ENCODE peak calls at places on chromosomes 16 and 17, in six cellular contexts. M is MM.1S, U is PC-9, T is neural progenitor cell, I is PC-3, V is GM23338. J is an unnamed sample. For H3F3A and H3K4me1, the result is how much of the 10 kb centered on the place peaks cover.

GRCh38 chr17:6070280-6070894 is at the start of gene WSCD1:
- DNase-seq in I (peak), T (peak), V (peak), U (no peak), M (peak), J (peak)

GRCh38 chr17:57226793-57227192 is 29.5 kb upstream of the MSI2 start:
- DNase-seq in T (no peak), V (no peak), I (no peak), M (no peak), U (no peak), J (no peak)

GRCh38 chr17:34820922-34821321 is 140.3 kb downstream of the CCT6B start:
- DNase-seq in M (no peak), V (no peak), U (peak), I (peak), T (no peak), J (no peak)

GRCh38 chr16:24643489-24643888 is 86.0 kb upstream of the TNRC6A start:
- DNase-seq in V (no peak), I (no peak), T (no peak), U (no peak), M (no peak), J (no peak)

GRCh38 chr16:2337431-2338296 is 2.9 kb downstream of the ABCA3 start:
- DNase-seq in I (no peak), U (no peak), M (no peak), T (no peak), V (no peak), J (no peak)

GRCh38 chr17:30236297-30236624 is 764 bp upstream of the SLC6A4 start:
- DNase-seq in I (no peak), V (no peak), U (no peak), M (no peak), T (no peak), J (no peak)

GRCh38 chr17:41695954-41696720 is 7.5 kb downstream of the EIF1 start:
- DNase-seq in V (peak), T (peak), I (peak), U (peak), M (peak), J (peak)

GRCh38 chr16:47144559-47144877 is 773 bp upstream of the NETO2 start:
- DNase-seq in U (no peak), V (no peak), I (no peak), T (no peak), M (no peak), J (no peak)

GRCh38 chr16:71658771-71659170 is 32.8 kb downstream of the MARVELD3 start:
- DNase-seq in T (no peak), I (no peak), V (no peak), U (no peak), M (no peak), J (no peak)

GRCh38 chr16:81996664-81997529 is 14.4 kb downstream of the SDR42E1 start:
- DNase-seq in V (peak), M (no peak), I (peak), U (no peak), T (peak), J (peak)

GRCh38 chr16:70696952-70697600 is 11.2 kb upstream of the MTSS2 start:
- DNase-seq in V (no peak), M (no peak), I (peak), T (no peak), U (peak), J (no peak)

GRCh38 chr16:69618307-69618706 is 52.5 kb downstream of the NFAT5 start:
- DNase-seq in I (no peak), T (no peak), M (no peak), V (no peak), U (no peak), J (peak)

GRCh38 chr16:22848451-22848850 is 34.5 kb downstream of the HS3ST2 start:
- DNase-seq in I (no peak), M (no peak), T (no peak), U (no peak), V (peak), J (no peak)

GRCh38 chr17:77473615-77474226 is 333.0 kb downstream of the SEC14L1 start:
- DNase-seq in I (peak), V (no peak), U (no peak), T (no peak), M (peak), J (peak)

GRCh38 chr16:29737713-29738112 is 8.1 kb downstream of the C16orf54 start:
- DNase-seq in M (no peak), V (no peak), I (no peak), T (no peak), U (no peak), J (no peak)

GRCh38 chr17:46943511-46944393 is 20.8 kb downstream of the GOSR2 start:
- DNase-seq in I (peak), M (no peak), T (peak), V (peak), U (peak), J (peak)

GRCh38 chr17:74690409-74690825 is 22.3 kb downstream of the CD300LF start:
- DNase-seq in U (no peak), I (no peak), T (no peak), V (no peak), M (no peak), J (no peak)

GRCh38 chr17:13230350-13230900 is 212.6 kb upstream of the ELAC2 start:
- DNase-seq in U (no peak), I (peak), T (no peak), M (no peak), V (no peak), J (peak)

GRCh38 chr17:27469256-27469655 is 13.0 kb downstream of the KSR1 start:
- DNase-seq in V (no peak), T (no peak), U (no peak), I (no peak), M (no peak), J (no peak)

GRCh38 chr17:59501690-59502089 is 63.7 kb upstream of the DHX40 start:
- DNase-seq in T (no peak), I (no peak), U (no peak), M (no peak), V (no peak), J (no peak)

GRCh38 chr17:60598001-60598736 is 1.8 kb upstream of the PPM1D start:
- DNase-seq in U (no peak), I (no peak), T (no peak), M (no peak), V (no peak), J (no peak)

GRCh38 chr17:10041287-10041612 is 136.2 kb upstream of the RCVRN start:
- DNase-seq in T (no peak), V (no peak), M (no peak), U (no peak), I (no peak), J (no peak)

GRCh38 chr17:81867123-81867951 is 3.8 kb downstream of the ARHGDIA start:
- DNase-seq in I (peak), M (peak), T (peak), U (peak), V (peak), J (peak)

GRCh38 chr16:10080031-10080772 is 102.0 kb downstream of the GRIN2A start:
- DNase-seq in U (peak), T (no peak), I (peak), V (no peak), M (no peak), J (peak)

GRCh38 chr17:9907883-9908648 is 3.0 kb upstream of the RCVRN start:
- DNase-seq in U (no peak), I (no peak), V (no peak), T (no peak), M (no peak), J (no peak)

GRCh38 chr16:1846416-1846815 is 19.4 kb downstream of the FAHD1 start:
- DNase-seq in I (no peak), T (no peak), U (no peak), V (no peak), M (no peak), J (no peak)

GRCh38 chr17:5508855-5509254 is 22.5 kb downstream of the MIS12 start:
- DNase-seq in U (no peak), V (peak), M (no peak), T (peak), I (no peak), J (peak)

GRCh38 chr17:42163113-42163512 is 8.3 kb upstream of the RAB5C start:
- DNase-seq in U (no peak), M (no peak), T (peak), V (peak), I (no peak), J (no peak)

GRCh38 chr17:62725791-62726249 is 82.3 kb downstream of the MARCHF10 start:
- DNase-seq in T (no peak), U (peak), I (peak), V (no peak), M (no peak), J (no peak)

GRCh38 chr17:79842656-79843474 is 3.6 kb upstream of the CBX4 start:
- DNase-seq in V (peak), U (no peak), T (peak), M (no peak), I (peak), J (peak)
- TF ChIP-seq EZH2 in V (peak), U (no peak), T (peak), M (no peak), I (peak), J (peak)

GRCh38 chr16:21186326-21186691 is 25.1 kb downstream of the ZP2 start:
- DNase-seq in T (no peak), I (no peak), M (no peak), U (no peak), V (no peak), J (no peak)

GRCh38 chr16:21190013-21190412 is 21.4 kb downstream of the ZP2 start:
- DNase-seq in T (no peak), M (no peak), U (no peak), I (no peak), V (no peak), J (no peak)

GRCh38 chr16:21183995-21184394 is 25.5 kb downstream of the LDAF1 start:
- DNase-seq in I (no peak), M (no peak), U (no peak), T (no peak), V (no peak), J (no peak)

GRCh38 chr16:21184834-21185233 is 26.4 kb downstream of the LDAF1 start:
- DNase-seq in M (no peak), I (no peak), U (no peak), T (no peak), V (no peak), J (peak)

DNA sequence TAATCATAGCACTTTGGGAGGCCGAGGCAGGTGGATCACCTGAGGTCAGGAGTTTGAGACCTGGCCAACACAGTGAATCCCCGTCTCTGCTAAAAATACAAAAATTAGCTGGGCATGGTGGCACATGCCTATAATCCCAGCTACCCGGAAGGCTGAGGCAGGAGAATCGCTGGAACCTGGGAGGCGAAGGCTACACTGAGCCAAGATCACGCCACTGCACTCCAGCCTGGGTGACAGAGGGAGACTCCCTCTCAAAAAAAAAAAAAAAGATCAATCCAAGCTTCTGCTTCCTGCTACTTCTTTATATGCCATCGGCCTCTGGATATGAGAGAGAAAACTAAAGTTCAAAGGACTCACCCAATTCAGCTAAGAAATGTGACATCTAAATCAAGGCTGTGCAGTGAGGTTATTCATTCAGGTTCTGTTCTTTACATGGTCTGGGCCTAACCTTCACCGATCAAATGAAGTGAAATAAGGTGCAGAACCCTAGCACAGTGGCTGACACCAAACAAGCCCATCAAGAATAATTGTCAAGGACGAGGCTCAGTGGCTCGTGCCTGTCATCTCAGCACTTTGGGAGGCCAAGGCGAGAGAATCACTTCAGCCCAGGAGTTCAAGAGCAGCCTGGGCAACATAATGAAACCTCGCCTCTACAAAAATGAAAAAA is 25.6 kb downstream of the ZP2 start:
- DNase-seq in I (no peak), U (no peak), T (no peak), V (no peak), M (no peak), J (no peak)
- H3F3A ChIP-seq in I (under half), U (under half), T (under half), V (under half), M (under half), J (under half)

DNA sequence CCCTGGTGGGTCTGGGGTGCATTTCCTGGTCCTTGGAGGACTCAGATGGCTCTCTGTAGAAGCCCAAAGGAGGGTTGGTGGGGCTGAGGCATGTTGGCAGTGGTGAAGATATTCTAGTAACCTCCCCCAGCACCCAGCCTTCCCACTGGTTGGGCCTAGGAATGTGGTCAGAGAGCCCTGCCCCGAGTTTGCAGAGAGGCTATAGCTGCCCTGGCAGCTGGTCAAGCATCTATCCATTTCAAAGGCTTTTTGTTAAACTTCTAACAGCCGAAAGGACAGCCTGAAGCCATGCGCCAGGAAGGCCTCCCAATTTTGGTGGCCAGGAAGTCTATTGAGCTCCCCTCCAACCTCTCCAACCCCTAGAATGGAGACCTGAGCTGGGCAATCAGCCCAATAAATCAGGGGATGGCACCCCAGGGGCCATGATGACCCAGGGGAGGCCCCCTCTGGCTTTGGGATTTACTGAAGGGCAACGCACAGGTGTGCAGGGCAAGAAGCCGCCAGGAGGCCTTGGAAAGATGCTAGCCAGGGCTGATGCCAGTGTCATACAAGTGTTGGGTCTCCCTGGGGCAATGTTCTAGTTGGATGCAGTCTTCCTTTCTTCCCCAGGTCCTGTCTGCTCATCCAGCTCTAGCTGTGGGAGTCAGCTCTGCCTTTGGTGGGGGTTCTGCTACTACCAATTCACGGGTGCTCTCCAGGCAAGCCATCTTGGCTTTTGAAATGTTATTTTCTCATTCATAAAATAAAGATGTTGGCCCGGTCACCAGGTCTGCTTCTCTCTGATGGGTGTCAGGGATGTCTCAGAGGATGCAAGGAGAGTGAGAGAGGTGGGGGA is 30.9 kb upstream of the AXIN2 start:
- DNase-seq in M (no peak), V (no peak), I (no peak), U (no peak), T (no peak), J (no peak)
- H3K4me1 ChIP-seq in M (under half), V (under half), I (under half), U (under half), T (under half), J (under half)

GRCh38 chr16:51153275-51153991 is 2.4 kb upstream of the SALL1 start:
- DNase-seq in V (peak), M (no peak), U (no peak), I (no peak), T (peak), J (peak)
- TF ChIP-seq EZH2 in V (peak), M (no peak), U (no peak), I (no peak), T (peak), J (no peak)

DNA sequence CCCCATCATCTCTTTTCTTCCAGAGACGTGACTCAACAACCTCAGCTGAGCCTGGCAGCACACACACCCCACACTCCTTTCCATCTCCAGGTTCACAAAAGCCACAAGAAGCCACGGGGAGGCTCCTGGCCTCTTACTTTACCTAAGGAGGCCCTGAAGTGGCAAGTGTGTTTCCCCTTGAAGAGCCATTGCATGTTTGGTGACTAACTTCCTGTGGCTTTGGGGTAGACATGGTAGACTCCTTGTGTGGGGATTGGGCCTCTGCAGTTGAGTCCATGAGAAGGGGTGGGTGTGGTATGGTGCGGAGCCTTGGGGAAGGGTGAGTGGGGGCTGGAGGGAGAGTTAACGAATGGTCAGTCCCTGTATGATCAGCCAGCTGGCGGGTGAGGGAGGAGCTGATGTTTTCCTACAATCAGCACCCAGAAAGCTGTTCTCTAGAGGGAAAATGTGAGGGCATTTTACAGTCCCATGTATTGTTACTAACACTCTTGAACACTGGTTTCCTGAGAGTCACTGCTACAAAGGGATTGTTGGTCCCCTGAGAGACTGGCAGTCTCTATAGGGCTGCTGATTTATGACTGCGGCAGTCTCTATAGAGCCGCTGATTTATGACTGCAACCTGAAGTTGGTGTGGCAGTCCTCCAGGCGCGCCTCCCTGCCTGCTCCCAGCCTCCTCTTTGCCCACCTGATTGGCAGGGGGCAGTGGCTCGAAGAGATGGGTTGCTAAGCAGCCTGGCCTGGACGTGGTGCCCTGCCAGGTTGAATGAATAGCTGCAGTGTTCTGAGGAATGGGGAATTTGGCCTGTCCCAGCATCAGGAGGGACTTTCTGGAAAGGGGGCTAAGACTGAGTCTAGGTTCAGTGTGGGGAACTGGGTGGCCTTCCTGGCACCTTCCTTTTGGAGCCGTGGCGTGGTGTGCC is 24.5 kb downstream of the SAP30BP start:
- DNase-seq in M (no peak), U (no peak), T (peak), I (peak), V (no peak), J (peak)
- H3F3A ChIP-seq in M (under half), U (half or more), T (half or more), I (under half), V (under half), J (under half)

GRCh38 chr17:1647802-1648581 is 1.7 kb downstream of the RILP start:
- DNase-seq in M (no peak), T (peak), V (peak), U (no peak), I (peak), J (peak)
- H3K4me1 ChIP-seq in M (under half), T (under half), V (under half), U (under half), I (under half), J (under half)

DNA sequence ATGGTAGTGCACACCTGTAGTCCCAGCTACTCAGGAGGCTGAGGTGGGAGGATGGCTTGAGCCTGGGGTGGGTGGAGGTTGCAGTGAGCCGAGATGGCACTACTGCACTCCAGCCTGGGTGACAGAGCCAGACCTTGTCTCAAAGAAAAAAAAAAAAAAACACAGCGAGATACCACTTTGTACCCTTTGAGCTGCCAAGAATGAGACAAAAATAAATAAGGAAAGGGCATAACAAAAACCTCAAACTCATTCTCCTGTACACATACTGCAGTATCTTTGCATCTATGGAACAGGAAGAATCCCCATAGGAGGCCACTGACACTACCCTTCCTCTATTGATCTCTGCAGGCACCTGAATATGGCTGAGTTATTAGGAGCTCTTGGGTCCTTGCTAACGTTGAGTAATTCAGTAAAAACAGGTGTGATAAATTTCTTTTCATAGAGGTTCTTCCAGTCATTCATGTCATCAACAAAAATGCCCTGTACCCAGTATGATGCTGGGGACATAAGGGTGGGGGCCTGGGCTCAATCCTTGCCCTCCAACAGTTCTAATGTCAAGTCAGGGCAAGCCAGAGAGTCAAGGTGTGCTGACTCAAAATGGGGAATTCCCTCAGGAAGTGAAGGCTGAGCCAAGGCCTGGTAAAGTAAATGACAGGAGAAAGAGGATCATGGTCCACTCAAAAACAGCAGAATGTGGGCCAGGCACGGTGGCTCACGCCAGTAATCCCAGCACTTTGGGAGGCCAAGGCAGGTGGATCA is 26.9 kb downstream of the RANBP10 start:
- DNase-seq in U (no peak), V (no peak), I (no peak), T (no peak), M (peak), J (no peak)
- TF ChIP-seq EZH2 in U (no peak), V (no peak), I (no peak), T (no peak), M (no peak), J (no peak)